ENCODE peak calls at places on chromosome 1, in four cellular contexts. J is activated naive CD4-positive, alpha-beta T cell treated with anti-CD3 and anti-CD28 coated beads for 36 hours; B is fibroblast of mammary gland; F is C1 segment of cervical spinal cord. K is an unnamed sample.
A peak's percentile ranks its signal among the peaks of the same experiment; 100 is the strongest.

GRCh38 chr1:166379447-166379846 is 212.6 kb upstream of the FAM78B start:
- DNase-seq in B (no peak), F (no peak), J (no peak), K (no peak)

GRCh38 chr1:77583483-77583882 is 99.0 kb downstream of the ZZZ3 start:
- DNase-seq in B (no peak), J (no peak), F (no peak), K (no peak)

GRCh38 chr1:2628191-2628932 is 4.5 kb downstream of the MMEL1 start:
- DNase-seq in F (no peak), B (no peak), J (no peak), K (no peak)

GRCh38 chr1:55580845-55581332 is 365.7 kb upstream of the USP24 start:
- DNase-seq in F (no peak), B (peak; percentile 98), J (no peak), K (peak; percentile 79)

GRCh38 chr1:114510235-114511047 is 562 bp downstream of the TRIM33 start:
- DNase-seq in F (peak; percentile 36), B (peak; percentile 12), J (peak; percentile 45), K (no peak)

GRCh38 chr1:153478692-153479618 is 18.5 kb upstream of the S100A7 start:
- DNase-seq in B (no peak), F (no peak), J (no peak), K (no peak)

GRCh38 chr1:225896937-225897549 is 8.1 kb upstream of the LEFTY1 start:
- DNase-seq in B (no peak), F (no peak), J (peak; percentile 87), K (no peak)

GRCh38 chr1:209207701-209208286 is 375.7 kb upstream of the CAMK1G start:
- DNase-seq in F (peak; percentile 64), B (peak; percentile 61), J (peak; percentile 45), K (no peak)

GRCh38 chr1:200075938-200076546 is 48.5 kb downstream of the NR5A2 start:
- DNase-seq in B (peak; percentile 60), J (no peak), F (no peak), K (peak; percentile 43)

GRCh38 chr1:40404670-40405462 is 31.3 kb downstream of the SMAP2 start:
- DNase-seq in F (peak; percentile 13), B (peak; percentile 77), J (peak; percentile 62), K (no peak)

GRCh38 chr1:81949421-81949820 is 148.7 kb downstream of the ADGRL2 start:
- DNase-seq in F (no peak), B (no peak), J (no peak), K (no peak)

GRCh38 chr1:44907909-44908308 is 64.9 kb upstream of the PTCH2 start:
- DNase-seq in F (no peak), B (no peak), J (no peak), K (no peak)

K was measured in BJ.